ENCODE peak calls at places on chromosomes 3 and 15, in seven cellular contexts. K is B cell; S is stomach; Q is HL-60; V is CD4-positive, alpha-beta T cell; M is PC-3; E is GM06990. N is an unnamed sample.

GRCh38 chr3:134364061-134364935 is 9.9 kb downstream of the AMOTL2 start:
- DNase-seq in V (peak; percentile 23), E (no peak), S (peak; percentile 94), M (peak; percentile 94), K (no peak), Q (no peak), N (no peak)

GRCh38 chr3:177824841-177825240 is 627.6 kb upstream of the TBL1XR1 start:
- DNase-seq in S (no peak), V (no peak), Q (no peak), E (no peak), K (no peak), M (no peak), N (no peak)

GRCh38 chr3:105868450-105868744 is 415 bp downstream of the CBLB start:
- DNase-seq in V (peak; percentile 4), M (peak; percentile 49), Q (no peak), K (peak; percentile 53), E (no peak), S (peak; percentile 61), N (peak; percentile 27)

GRCh38 chr3:74027121-74027520 is 402.4 kb upstream of the PDZRN3 start:
- DNase-seq in Q (no peak), V (no peak), M (no peak), K (no peak), S (no peak), E (no peak), N (no peak)

GRCh38 chr3:12395349-12396012 is 88.8 kb upstream of the TSEN2 start:
- DNase-seq in K (no peak), V (no peak), Q (no peak), E (peak; percentile 37), S (no peak), M (no peak), N (peak; percentile 46)

GRCh38 chr15:35439291-35439690 is 106.7 kb downstream of the DPH6 start:
- DNase-seq in S (no peak), E (no peak), K (no peak), V (no peak), Q (no peak), M (peak; percentile 6), N (no peak)

GRCh38 chr15:84104853-84105252 is 130.7 kb upstream of the GOLGA6L4 start:
- DNase-seq in Q (no peak), V (no peak), K (no peak), S (no peak), M (no peak), E (no peak), N (no peak)

GRCh38 chr3:129291487-129291886 is 12.8 kb downstream of the HMCES start:
- DNase-seq in E (no peak), Q (no peak), K (no peak), M (peak; percentile 15), S (no peak), V (no peak), N (no peak)

GRCh38 chr3:128188958-128189357 is 35.7 kb downstream of the EEFSEC start:
- DNase-seq in V (no peak), M (no peak), S (no peak), K (no peak), E (no peak), Q (no peak), N (no peak)

DNA sequence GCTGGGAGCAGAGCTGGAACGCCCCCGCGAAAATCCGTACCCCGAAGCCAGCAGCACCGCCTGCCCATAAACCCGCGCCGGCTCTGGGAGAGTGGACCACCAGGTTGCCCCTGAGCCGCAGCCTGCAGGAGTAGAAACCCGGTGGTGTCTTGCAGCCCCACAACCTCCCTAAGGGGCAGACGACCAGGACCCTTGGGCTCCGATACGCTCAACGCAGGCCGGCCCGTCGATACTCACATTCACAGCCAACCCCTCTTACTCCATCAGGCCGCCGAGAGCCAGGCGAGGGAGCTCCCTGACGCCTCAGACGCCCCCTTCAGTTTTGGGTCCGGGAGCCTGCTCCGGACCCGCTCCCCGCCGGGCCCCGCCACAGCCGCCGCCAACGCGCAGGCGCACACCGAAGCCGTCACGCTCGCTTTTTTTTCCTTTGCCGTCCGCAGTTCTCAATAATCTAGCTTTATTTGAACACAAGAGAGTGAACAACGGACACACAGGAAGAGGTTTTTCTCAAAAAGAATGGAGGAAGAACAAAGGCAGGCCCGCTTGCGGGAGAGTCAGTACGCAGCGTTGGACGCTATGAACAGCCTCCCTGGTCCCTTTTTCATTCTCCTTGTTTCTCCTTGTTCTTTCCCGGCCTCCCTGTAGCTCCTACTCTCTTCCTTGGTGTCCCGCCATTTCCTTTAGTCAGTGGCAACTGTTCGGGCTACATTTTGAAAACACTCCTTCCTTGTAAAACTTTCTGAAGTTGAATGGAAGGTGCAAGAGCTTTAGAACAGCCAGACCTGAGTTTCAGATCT is at the start of gene ZNF106:
- DNase-seq in K (peak; percentile 92), V (peak; percentile 81), E (peak; percentile 92), S (peak; percentile 85), M (peak; percentile 91), Q (peak; percentile 81), N (peak; percentile 94)
- TF ChIP-seq CTCF in K (peak; percentile 4), V (no peak), E (peak; percentile 18), S (no peak), M (peak; percentile 18), Q (no peak), N (peak; percentile 13)

GRCh38 chr3:59968510-59968909 is 918.7 kb upstream of the CFAP20DC start:
- DNase-seq in E (no peak), M (no peak), V (no peak), Q (no peak), S (no peak), K (no peak), N (no peak)
- TF ChIP-seq CTCF in E (no peak), M (peak; percentile 26), V (no peak), Q (no peak), S (no peak), K (no peak), N (no peak)

DNA sequence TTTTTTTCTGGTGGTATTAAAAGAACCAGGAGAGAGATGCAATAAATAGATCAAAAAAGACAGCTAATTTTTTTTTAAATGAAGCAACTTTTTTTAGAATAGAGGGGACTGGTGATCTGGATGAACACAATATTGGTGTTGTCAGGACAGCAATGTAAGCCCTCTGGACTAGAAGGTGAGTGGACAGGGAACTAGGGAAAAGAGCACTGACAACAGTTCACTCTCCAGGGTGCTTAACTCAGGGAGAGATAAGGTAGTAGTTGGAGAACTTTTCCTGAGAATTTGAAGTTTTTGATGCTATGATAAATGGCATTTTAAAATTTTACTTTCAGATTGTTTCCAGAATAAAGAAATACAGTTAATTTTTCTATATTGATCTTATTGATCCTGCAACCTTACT is 158.3 kb upstream of the STAC start:
- DNase-seq in M (peak; percentile 28), E (no peak), S (no peak), K (no peak), Q (no peak), V (no peak), N (no peak)
- TF ChIP-seq CTCF in M (no peak), E (no peak), S (no peak), K (no peak), Q (no peak), V (no peak), N (no peak)

GRCh38 chr3:156657862-156658731 is 16.3 kb upstream of the TIPARP start:
- DNase-seq in E (no peak), M (no peak), Q (no peak), S (no peak), V (no peak), K (no peak), N (no peak)
- TF ChIP-seq CTCF in E (no peak), M (no peak), Q (no peak), S (no peak), V (no peak), K (no peak), N (no peak)

DNA sequence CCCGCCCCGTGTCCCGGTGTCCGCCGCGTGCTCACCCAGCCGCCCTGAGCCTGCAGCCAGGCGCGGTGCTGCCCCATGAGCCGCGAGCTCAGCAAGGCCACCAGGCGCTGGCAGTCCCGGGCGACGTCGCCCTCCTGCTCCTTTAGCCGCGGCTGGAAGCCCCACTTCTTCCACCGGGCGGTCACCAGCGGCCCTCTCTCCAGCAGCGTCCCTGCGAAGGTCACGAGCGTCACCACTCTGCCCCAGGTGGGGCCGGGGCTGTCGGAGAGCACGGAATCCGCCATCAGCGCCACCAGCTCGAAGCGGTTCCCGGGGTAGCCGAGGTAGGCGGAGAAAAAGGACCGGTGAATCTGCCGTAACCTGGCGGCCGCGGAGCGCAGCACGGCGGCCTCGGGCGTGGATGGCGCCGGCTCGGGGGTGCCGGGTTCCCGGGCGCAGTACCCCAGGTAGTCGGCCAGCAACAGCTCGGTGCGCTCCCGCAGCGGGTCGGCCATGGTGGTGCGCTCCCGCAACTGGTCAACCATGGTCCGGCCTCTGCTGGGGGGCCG is 298 bp downstream of the BCL2L10 start:
- DNase-seq in S (peak; percentile 52), V (peak; percentile 29), K (peak; percentile 78), Q (no peak), E (peak; percentile 67), M (no peak), N (peak; percentile 73)
- TF ChIP-seq CTCF in S (no peak), V (peak; percentile 21), K (no peak), Q (no peak), E (peak; percentile 10), M (no peak), N (no peak)

DNA sequence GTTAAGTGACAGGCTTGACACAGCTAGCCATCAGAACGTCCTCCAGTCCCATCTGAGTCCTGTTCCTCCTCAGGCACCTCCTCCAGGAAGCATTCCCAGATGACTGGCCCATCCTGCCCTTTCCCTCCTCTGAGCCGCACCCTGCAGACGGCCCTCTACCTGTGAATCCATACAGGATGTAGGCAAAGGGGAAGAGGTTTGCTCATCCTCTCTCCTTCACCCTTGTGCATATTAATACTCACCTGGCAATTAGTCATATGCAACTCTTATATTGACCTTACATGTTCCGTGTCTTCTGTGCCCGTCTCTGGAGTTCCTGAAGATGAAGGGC is 61.9 kb downstream of the SMAD3 start:
- DNase-seq in M (peak; percentile 93), Q (no peak), K (no peak), E (no peak), V (no peak), S (no peak), N (no peak)
- TF ChIP-seq CTCF in M (no peak), Q (no peak), K (no peak), E (no peak), V (no peak), S (no peak), N (no peak)